ENCODE peak calls at places on chromosomes 7 and 10, in eight cellular contexts. M is fibroblast of lung; P is naive thymus-derived CD4-positive, alpha-beta T cell; W is endodermal cell; T is CD4-positive, alpha-beta memory T cell; X is thoracic aorta; R is K562; D is iPS DF 6.9. Y is an unnamed sample. For H3K36me3, the result is how much of the 10 kb centered on the place peaks cover.

GRCh38 chr7:54888067-54888735 is 129.2 kb upstream of the SEC61G start:
- DNase-seq in X (no peak), D (no peak), M (no peak), P (no peak), W (peak), R (no peak), T (no peak), Y (peak)

GRCh38 chr10:71601273-71601672 is 118.3 kb downstream of the C10orf105 start:
- DNase-seq in X (no peak), M (no peak), T (no peak), P (no peak), D (no peak), R (no peak), W (no peak), Y (no peak)

GRCh38 chr10:43227911-43228782 is 38.7 kb downstream of the RASGEF1A start:
- DNase-seq in X (peak), M (no peak), R (no peak), T (no peak), P (no peak), D (no peak), W (peak), Y (peak)

GRCh38 chr10:103062854-103063642 is 130.0 kb downstream of the NT5C2 start:
- DNase-seq in D (no peak), X (no peak), T (no peak), W (peak), M (no peak), R (no peak), P (no peak), Y (no peak)

GRCh38 chr10:123038782-123039631 is 30.2 kb downstream of the ACADSB start:
- DNase-seq in M (no peak), R (no peak), W (peak), T (no peak), X (no peak), D (no peak), P (no peak), Y (no peak)

GRCh38 chr10:71390921-71391690 is 5.6 kb upstream of the CDH23 start:
- DNase-seq in W (peak), T (no peak), X (no peak), P (no peak), D (no peak), R (no peak), M (no peak), Y (no peak)

GRCh38 chr7:68858497-68858896 is 739.8 kb upstream of the AUTS2 start:
- DNase-seq in R (no peak), M (no peak), T (no peak), X (no peak), W (no peak), P (no peak), D (no peak), Y (no peak)

GRCh38 chr7:56447864-56448693 is 331.9 kb upstream of the NUPR2 start:
- DNase-seq in R (peak), T (no peak), W (no peak), D (no peak), M (no peak), P (no peak), X (no peak), Y (peak)

GRCh38 chr7:86978804-86979506 is 80.5 kb downstream of the ELAPOR2 start:
- DNase-seq in D (no peak), T (peak), P (peak), X (no peak), M (no peak), W (no peak), R (no peak), Y (no peak)

GRCh38 chr10:73576178-73576889 is 14.8 kb downstream of the USP54 start:
- DNase-seq in M (peak), W (no peak), T (no peak), D (no peak), R (no peak), P (no peak), X (peak), Y (peak)

GRCh38 chr7:135761751-135762488 is 13.3 kb upstream of the FAM180A start:
- DNase-seq in D (no peak), X (no peak), T (no peak), M (peak), R (no peak), W (no peak), P (no peak), Y (no peak)

GRCh38 chr7:13560441-13560840 is 429.0 kb downstream of the ETV1 start:
- DNase-seq in T (no peak), R (no peak), M (peak), X (no peak), W (no peak), D (no peak), P (no peak), Y (no peak)

GRCh38 chr10:46524471-46525176 is 31.8 kb downstream of the GPRIN2 start:
- DNase-seq in W (peak), T (no peak), R (peak), M (peak), X (no peak), D (no peak), P (no peak), Y (no peak)

GRCh38 chr7:138105216-138105615 is 29.0 kb downstream of the AKR1D1 start:
- DNase-seq in T (no peak), P (no peak), W (peak), X (no peak), D (no peak), M (no peak), R (no peak), Y (no peak)

GRCh38 chr7:18387191-18387720 is 108.3 kb upstream of the HDAC9 start:
- DNase-seq in P (no peak), R (no peak), D (no peak), X (no peak), T (no peak), W (no peak), M (no peak), Y (no peak)

GRCh38 chr10:132236881-132237280 is 50.1 kb downstream of the DPYSL4 start:
- DNase-seq in D (no peak), P (no peak), R (no peak), W (no peak), X (no peak), T (no peak), M (no peak), Y (no peak)

GRCh38 chr7:139034336-139034735 is 1.5 kb downstream of the ZC3HAV1L start:
- DNase-seq in D (no peak), M (no peak), P (no peak), T (no peak), R (no peak), X (no peak), W (no peak), Y (no peak)

GRCh38 chr10:119367841-119368549 is 160.6 kb downstream of the GRK5 start:
- DNase-seq in R (no peak), W (no peak), D (no peak), T (no peak), P (no peak), M (no peak), X (no peak), Y (peak)

GRCh38 chr7:83413425-83413824 is 235.5 kb downstream of the SEMA3E start:
- DNase-seq in X (no peak), W (no peak), R (no peak), D (no peak), T (no peak), M (peak), P (no peak), Y (no peak)

GRCh38 chr7:94632338-94633024 is 23.5 kb downstream of the SGCE start:
- DNase-seq in D (no peak), P (no peak), T (no peak), M (peak), X (no peak), W (no peak), R (no peak), Y (no peak)

GRCh38 chr10:79360499-79361342 is 13.5 kb downstream of the PPIF start:
- DNase-seq in R (peak), M (no peak), W (no peak), T (no peak), P (no peak), X (no peak), D (no peak), Y (no peak)

GRCh38 chr10:96244354-96244753 is 27.0 kb downstream of the BLNK start:
- DNase-seq in X (no peak), T (no peak), W (no peak), R (no peak), M (no peak), P (no peak), D (no peak), Y (no peak)

GRCh38 chr7:47142169-47142866 is 439.6 kb downstream of the TNS3 start:
- DNase-seq in W (no peak), T (no peak), M (no peak), X (no peak), R (peak), P (no peak), D (no peak), Y (no peak)

GRCh38 chr7:154463794-154464193 is 411.6 kb downstream of the DPP6 start:
- DNase-seq in P (no peak), M (no peak), T (no peak), D (no peak), W (no peak), R (no peak), X (no peak), Y (no peak)

GRCh38 chr10:49616421-49617230 is 2.8 kb downstream of the CHAT start:
- DNase-seq in W (peak), X (no peak), P (no peak), R (peak), T (no peak), D (no peak), M (no peak), Y (no peak)

GRCh38 chr7:7639847-7640220 is 718 bp upstream of the UMAD1 start:
- DNase-seq in X (no peak), R (peak), M (peak), P (peak), D (no peak), T (peak), W (no peak), Y (peak)

GRCh38 chr7:96354881-96355280 is 33.0 kb upstream of the SLC25A13 start:
- DNase-seq in X (no peak), R (no peak), T (no peak), D (no peak), W (peak), P (no peak), M (no peak), Y (no peak)

GRCh38 chr10:68315582-68315981 is 16.3 kb upstream of the HNRNPH3 start:
- DNase-seq in R (no peak), X (no peak), M (no peak), W (no peak), T (no peak), D (no peak), P (no peak), Y (no peak)

GRCh38 chr10:121722665-121723064 is 124.4 kb upstream of the FGFR2 start:
- DNase-seq in W (no peak), D (no peak), P (no peak), T (no peak), R (no peak), M (no peak), X (no peak), Y (no peak)

GRCh38 chr10:12849351-12850181 is 151.9 kb downstream of the CCDC3 start:
- DNase-seq in M (no peak), X (no peak), T (no peak), R (no peak), D (no peak), P (no peak), W (no peak), Y (no peak)

GRCh38 chr10:50216418-50216817 is 34.9 kb downstream of the ASAH2 start:
- DNase-seq in P (no peak), T (no peak), X (no peak), R (no peak), W (no peak), M (no peak), D (no peak), Y (no peak)

GRCh38 chr7:66140924-66141323 is 26.3 kb downstream of the CRCP start:
- DNase-seq in X (no peak), T (no peak), D (no peak), M (peak), W (peak), P (no peak), R (no peak), Y (peak)

GRCh38 chr7:17580141-17580540 is 281.7 kb downstream of the AHR start:
- DNase-seq in W (no peak), T (no peak), R (no peak), M (peak), D (no peak), X (no peak), P (no peak), Y (no peak)

GRCh38 chr7:22356855-22357310 is at the start of gene RAPGEF5:
- DNase-seq in D (no peak), R (no peak), X (no peak), T (no peak), M (peak), W (peak), P (no peak), Y (no peak)

GRCh38 chr10:75243426-75243825 is 7.7 kb upstream of the COMTD1 start:
- DNase-seq in M (no peak), R (peak), W (peak), X (no peak), P (no peak), T (no peak), D (no peak), Y (no peak)

GRCh38 chr10:81013771-81014170 is 476.1 kb downstream of the SH2D4B start:
- DNase-seq in W (no peak), X (no peak), P (no peak), T (no peak), M (no peak), R (no peak), D (no peak), Y (no peak)

DNA sequence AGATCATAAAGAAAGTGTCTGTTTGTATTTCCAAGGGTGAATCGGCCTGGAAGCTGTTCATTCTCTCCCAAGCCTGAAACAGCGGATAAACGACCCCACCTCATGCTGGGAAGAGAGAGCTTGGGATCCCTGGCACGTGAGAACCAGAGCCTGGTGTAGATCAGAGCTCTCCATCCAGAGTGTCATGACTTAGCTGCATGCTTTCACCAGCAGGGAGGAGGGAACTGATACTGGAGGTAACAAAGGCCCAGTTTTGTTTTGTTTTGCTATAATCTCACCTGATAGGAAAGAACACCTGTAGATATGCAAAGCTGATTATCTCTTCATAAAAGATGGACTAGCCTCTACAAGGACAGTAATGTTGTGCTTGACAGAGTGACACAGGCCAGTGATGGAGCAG is 236.6 kb downstream of the POM121L12 start:
- DNase-seq in X (no peak), W (peak), M (no peak), D (no peak), T (no peak), R (no peak), P (no peak), Y (no peak)
- H3K4me3 ChIP-seq in X (no peak), W (no peak), M (no peak), D (no peak), T (no peak), R (no peak), P (no peak), Y (no peak)

DNA sequence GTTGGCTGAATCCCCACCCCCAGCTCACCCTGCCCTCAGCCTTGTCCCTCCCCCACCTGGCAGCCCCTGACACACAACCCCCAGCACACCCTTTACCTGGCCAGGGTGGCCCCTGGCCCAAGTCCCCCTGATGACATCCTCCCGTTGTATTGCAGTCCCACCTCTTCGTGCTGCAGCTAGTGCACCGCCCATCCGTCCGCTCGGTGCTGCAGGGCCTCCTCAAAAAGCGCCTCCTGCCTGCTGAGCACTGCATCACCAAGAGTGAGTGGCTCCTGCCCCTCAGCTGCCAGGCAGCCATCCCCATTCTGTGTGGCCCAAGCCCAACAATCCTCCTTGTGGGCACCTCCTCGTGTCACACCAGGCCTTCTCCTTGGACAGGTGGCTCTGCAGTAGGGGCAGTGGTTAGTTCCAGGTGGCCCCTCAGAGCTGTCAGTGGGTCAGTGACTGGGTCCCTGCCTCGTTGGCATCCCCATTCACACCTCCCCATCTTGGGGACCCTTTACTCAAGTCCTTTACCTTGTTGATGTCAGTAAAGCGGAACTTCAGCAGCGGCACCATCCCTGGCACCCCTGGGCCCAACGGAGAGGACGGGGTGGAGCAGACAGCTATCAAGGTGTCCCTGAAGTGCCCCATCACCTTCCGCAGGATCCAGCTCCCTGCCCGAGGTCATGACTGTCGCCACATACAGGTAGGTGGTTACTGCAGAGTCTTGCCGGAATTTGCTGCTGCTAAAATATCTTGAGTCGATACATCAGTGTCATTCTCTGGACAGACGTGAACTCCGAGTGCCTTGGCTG is 14.3 kb downstream of the ZMIZ2 start:
- DNase-seq in R (no peak), X (no peak), M (no peak), T (no peak), W (peak), D (no peak), P (no peak), Y (no peak)
- H3K36me3 ChIP-seq in R (half or more), X (half or more), M (under half), T (half or more), W (under half), D (half or more), P (under half), Y (half or more)

GRCh38 chr7:99122762-99123161 is 21.1 kb downstream of the SMURF1 start:
- DNase-seq in T (no peak), M (no peak), W (no peak), P (no peak), D (no peak), R (no peak), X (no peak), Y (no peak)

GRCh38 chr7:99123571-99124033 is 20.3 kb downstream of the SMURF1 start:
- DNase-seq in X (no peak), M (peak), D (no peak), R (no peak), P (no peak), T (no peak), W (no peak), Y (no peak)

GRCh38 chr7:99120916-99121315 is 23.0 kb downstream of the SMURF1 start:
- DNase-seq in X (no peak), M (no peak), P (no peak), W (no peak), R (no peak), T (no peak), D (no peak), Y (no peak)

GRCh38 chr7:99120503-99120902 is 23.4 kb downstream of the SMURF1 start:
- DNase-seq in X (no peak), M (no peak), T (no peak), W (no peak), R (no peak), D (no peak), P (no peak), Y (no peak)

DNA sequence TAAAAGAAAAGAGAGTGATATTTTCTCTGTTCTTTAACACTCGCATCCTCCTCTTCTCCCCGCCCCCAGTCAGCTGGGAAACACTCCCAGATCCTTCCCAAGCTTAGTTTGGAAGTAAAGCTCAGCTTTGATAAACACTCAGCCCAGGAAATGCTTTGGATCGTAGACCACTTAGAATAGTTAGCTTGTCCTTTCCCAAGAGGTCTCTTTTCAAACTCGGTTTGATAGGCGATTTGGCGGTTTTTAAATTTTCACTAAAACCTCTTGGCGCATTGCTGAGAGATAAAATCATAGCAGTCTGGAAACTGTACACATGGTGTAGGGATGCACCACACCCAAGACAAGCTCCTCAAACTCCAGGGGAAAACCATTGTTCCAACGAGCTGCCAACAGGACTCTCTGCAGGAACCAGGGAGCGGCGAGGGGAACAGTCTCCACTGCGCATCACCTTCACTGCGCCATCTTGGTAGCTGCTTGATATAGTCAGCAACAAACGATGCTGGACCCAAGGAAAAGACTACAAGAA is 22.3 kb downstream of the SMURF1 start:
- DNase-seq in R (no peak), W (no peak), T (no peak), M (peak), P (no peak), D (no peak), X (no peak), Y (peak)
- H3K4me3 ChIP-seq in R (no peak), W (no peak), T (no peak), M (peak), P (no peak), D (no peak), X (peak), Y (no peak)

GRCh38 chr7:105621617-105622016 is 40.3 kb upstream of the EFCAB10 start:
- DNase-seq in D (no peak), W (no peak), R (no peak), P (no peak), X (no peak), M (peak), T (no peak), Y (peak)
- H3K36me3 ChIP-seq in D (under half), W (under half), R (under half), P (under half), X (under half), M (under half), T (half or more), Y (under half)

DNA sequence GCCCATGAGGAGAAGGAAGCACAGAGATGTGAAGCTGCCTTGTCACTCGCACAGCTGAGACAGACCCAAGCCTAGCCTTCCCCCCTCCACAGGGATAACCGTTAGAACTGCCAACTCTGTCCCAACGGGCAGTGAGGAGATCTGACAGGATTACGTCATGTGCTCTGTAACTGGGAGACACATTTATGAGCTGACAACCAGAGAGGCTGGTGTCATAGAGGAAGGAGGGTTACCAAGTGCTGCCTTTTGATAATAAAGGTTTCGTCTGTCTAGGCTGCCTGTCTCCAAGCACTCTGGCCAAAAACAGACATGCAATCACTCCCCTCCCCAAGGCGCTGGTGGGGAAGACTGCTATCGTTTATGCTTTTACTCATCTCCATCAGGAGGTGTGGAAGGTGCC is 165.9 kb downstream of the PLXNA4 start:
- DNase-seq in W (no peak), R (no peak), X (no peak), M (peak), D (no peak), P (no peak), T (no peak), Y (no peak)
- H3K4me3 ChIP-seq in W (no peak), R (no peak), X (no peak), M (no peak), D (no peak), P (no peak), T (no peak), Y (no peak)

GRCh38 chr7:157683251-157684156 is 346.7 kb downstream of the DNAJB6 start:
- DNase-seq in T (no peak), M (no peak), D (no peak), W (peak), R (no peak), P (no peak), X (no peak), Y (no peak)
- H3K36me3 ChIP-seq in T (under half), M (under half), D (under half), W (under half), R (under half), P (under half), X (under half), Y (under half)

DNA sequence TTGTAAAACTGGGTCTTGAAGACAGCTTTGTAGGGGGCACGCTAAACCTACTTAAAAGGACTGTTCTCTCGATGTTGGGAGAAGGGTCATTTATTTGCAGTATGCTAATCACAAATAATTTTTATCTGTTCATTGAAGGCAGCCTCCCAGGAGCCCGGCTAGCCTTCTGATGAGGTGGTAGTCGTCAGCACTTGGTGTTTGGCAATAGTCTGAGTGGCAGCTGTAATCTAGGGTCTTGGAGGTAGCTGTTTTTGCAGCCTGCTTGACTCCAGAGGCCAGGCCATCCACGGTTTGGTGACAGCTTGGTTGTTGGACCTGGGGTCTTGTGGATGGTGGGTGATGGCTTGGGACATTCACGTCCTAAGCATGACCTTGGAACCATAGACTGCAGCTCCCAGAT is 2.2 kb downstream of the GTF2IRD1 start:
- DNase-seq in M (peak), P (no peak), X (no peak), D (no peak), W (no peak), R (no peak), T (no peak), Y (no peak)
- H3K4me3 ChIP-seq in M (no peak), P (no peak), X (no peak), D (no peak), W (peak), R (no peak), T (no peak), Y (no peak)

Y was measured in heart left ventricle.